ENCODE peak calls at places on chromosomes 6 and 20, in five cellular contexts. E is colonic mucosa, V is cardiac fibroblast, F is suprapubic skin, K is neural progenitor cell. U is an unnamed sample.

GRCh38 chr6:134374486-134374885 is 56.6 kb upstream of the SGK1 start:
- DNase-seq in F (no peak), E (no peak), K (no peak), V (peak), U (no peak)

GRCh38 chr20:4326194-4327065 is 311.1 kb upstream of the RNF24 start:
- DNase-seq in K (no peak), E (no peak), V (peak), F (no peak), U (no peak)

GRCh38 chr20:63092660-63093215 is 86.0 kb upstream of the BHLHE23 start:
- DNase-seq in V (no peak), F (peak), K (no peak), E (no peak), U (peak)

GRCh38 chr20:24953204-24953565 is 4.1 kb downstream of the CST7 start:
- DNase-seq in F (no peak), K (no peak), E (peak), V (no peak), U (no peak)

GRCh38 chr6:25629202-25629584 is 22.8 kb upstream of the SCGN start:
- DNase-seq in V (no peak), F (no peak), K (no peak), E (no peak), U (no peak)

GRCh38 chr20:62900052-62900691 is 26.1 kb downstream of the DIDO1 start:
- DNase-seq in V (peak), K (peak), F (no peak), E (peak), U (peak)

GRCh38 chr6:43129434-43130194 is 41.5 kb upstream of the SRF start:
- DNase-seq in E (peak), V (peak), F (no peak), K (peak), U (no peak)

GRCh38 chr6:27294409-27294808 is 17.7 kb downstream of the POM121L2 start:
- DNase-seq in E (no peak), K (peak), F (no peak), V (no peak), U (no peak)

GRCh38 chr20:58709013-58709702 is 16.6 kb downstream of the NPEPL1 start:
- DNase-seq in V (no peak), K (no peak), F (peak), E (peak), U (no peak)

GRCh38 chr6:84026721-84027164 is 6.8 kb upstream of the MRAP2 start:
- DNase-seq in K (no peak), V (no peak), F (no peak), E (peak), U (no peak)

GRCh38 chr20:40173877-40174276 is 515.2 kb downstream of the MAFB start:
- DNase-seq in E (no peak), F (no peak), K (no peak), V (no peak), U (no peak)

GRCh38 chr6:154157082-154157481 is 118.0 kb downstream of the OPRM1 start:
- DNase-seq in V (no peak), F (no peak), K (no peak), E (no peak), U (no peak)

GRCh38 chr6:104505838-104506237 is 353.9 kb downstream of the HACE1 start:
- DNase-seq in F (no peak), K (no peak), E (no peak), V (no peak), U (no peak)

GRCh38 chr6:79127660-79128059 is 49.6 kb upstream of the PHIP start:
- DNase-seq in K (peak), F (no peak), V (no peak), E (no peak), U (no peak)

GRCh38 chr20:44273231-44274215 is 26.4 kb downstream of the GDAP1L1 start:
- DNase-seq in K (no peak), E (no peak), V (no peak), F (no peak), U (no peak)

GRCh38 chr6:159094444-159095252 is 49.9 kb upstream of the TAGAP start:
- DNase-seq in K (no peak), E (no peak), F (no peak), V (no peak), U (no peak)

GRCh38 chr20:49929142-49929494 is 7.1 kb upstream of the RNF114 start:
- DNase-seq in V (no peak), F (no peak), K (no peak), E (no peak), U (no peak)

GRCh38 chr6:70312165-70312564 is 9.3 kb upstream of the COL9A1 start:
- DNase-seq in K (no peak), F (no peak), V (peak), E (no peak), U (no peak)

GRCh38 chr6:138815797-138816528 is 20.1 kb downstream of the ECT2L start:
- DNase-seq in F (no peak), K (peak), V (peak), E (peak), U (peak)

GRCh38 chr6:104896914-104897313 is 37.2 kb upstream of the HACE1 start:
- DNase-seq in K (no peak), E (no peak), F (no peak), V (peak), U (no peak)

GRCh38 chr6:49526598-49526997 is 23.9 kb upstream of the C6orf141 start:
- DNase-seq in F (no peak), K (no peak), V (no peak), E (peak), U (peak)

GRCh38 chr20:2299301-2299700 is 3.5 kb downstream of the TGM3 start:
- DNase-seq in F (peak), E (peak), K (no peak), V (no peak), U (peak)

GRCh38 chr20:14207591-14207990 is 129.8 kb downstream of the FLRT3 start:
- DNase-seq in V (no peak), E (no peak), F (no peak), K (no peak), U (no peak)

GRCh38 chr6:165985926-165986646 is 181.6 kb downstream of the TBXT start:
- DNase-seq in E (no peak), K (peak), V (no peak), F (no peak), U (no peak)

GRCh38 chr6:162198925-162199324 is 528.6 kb downstream of the PRKN start:
- DNase-seq in E (no peak), V (no peak), K (peak), F (no peak), U (no peak)

GRCh38 chr6:32139590-32139989 is 9.5 kb upstream of the FKBPL start:
- DNase-seq in V (no peak), K (no peak), F (no peak), E (no peak), U (no peak)

GRCh38 chr20:3199976-3200755 is 4.3 kb downstream of the DDRGK1 start:
- DNase-seq in V (no peak), E (no peak), F (no peak), K (no peak), U (no peak)

GRCh38 chr20:35773154-35773751 is 1.4 kb downstream of the PHF20 start:
- DNase-seq in E (peak), F (no peak), V (peak), K (peak), U (peak)

GRCh38 chr6:135230702-135231468 is 49.8 kb downstream of the MYB start:
- DNase-seq in K (no peak), F (no peak), V (peak), E (no peak), U (no peak)

GRCh38 chr6:25389501-25389900 is 110.3 kb downstream of the CARMIL1 start:
- DNase-seq in F (no peak), E (no peak), V (peak), K (no peak), U (no peak)

GRCh38 chr6:126064257-126064993 is 78.1 kb downstream of the TRMT11 start:
- DNase-seq in F (no peak), E (no peak), K (no peak), V (no peak), U (no peak)

GRCh38 chr6:16081337-16081736 is 47.5 kb upstream of the MYLIP start:
- DNase-seq in E (peak), K (no peak), F (no peak), V (no peak), U (peak)

GRCh38 chr6:40585661-40586269 is 1.4 kb downstream of the LRFN2 start:
- DNase-seq in K (peak), V (no peak), E (peak), F (no peak), U (no peak)

GRCh38 chr6:21587925-21588811 is 5.4 kb upstream of the SOX4 start:
- DNase-seq in V (peak), F (peak), E (peak), K (peak), U (peak)

GRCh38 chr6:7973603-7974002 is 63.0 kb upstream of the TXNDC5 start:
- DNase-seq in V (no peak), F (no peak), K (no peak), E (no peak), U (no peak)

GRCh38 chr6:37868447-37868825 is 48.9 kb downstream of the ZFAND3 start:
- DNase-seq in K (no peak), E (no peak), F (no peak), V (peak), U (no peak)

GRCh38 chr20:6533321-6533720 is 234.2 kb upstream of the BMP2 start:
- DNase-seq in K (peak), E (no peak), F (no peak), V (peak), U (no peak)

GRCh38 chr20:10453241-10453640 is 18.1 kb downstream of the SLX4IP start:
- DNase-seq in E (no peak), V (no peak), K (no peak), F (no peak), U (peak)

GRCh38 chr20:38131588-38132121 is 33.4 kb downstream of the TGM2 start:
- DNase-seq in F (no peak), V (no peak), K (no peak), E (no peak), U (no peak)

GRCh38 chr6:93985953-93986352 is 566.6 kb upstream of the EPHA7 start:
- DNase-seq in V (no peak), E (no peak), F (no peak), K (no peak), U (no peak)
- TF ChIP-seq CTCF in V (no peak), E (no peak), F (no peak), K (no peak), U (no peak)

GRCh38 chr6:101069191-101069795 is 188.2 kb upstream of the ASCC3 start:
- DNase-seq in K (no peak), F (no peak), E (no peak), V (peak), U (no peak)
- TF ChIP-seq CTCF in K (no peak), F (no peak), E (no peak), V (peak), U (no peak)

DNA sequence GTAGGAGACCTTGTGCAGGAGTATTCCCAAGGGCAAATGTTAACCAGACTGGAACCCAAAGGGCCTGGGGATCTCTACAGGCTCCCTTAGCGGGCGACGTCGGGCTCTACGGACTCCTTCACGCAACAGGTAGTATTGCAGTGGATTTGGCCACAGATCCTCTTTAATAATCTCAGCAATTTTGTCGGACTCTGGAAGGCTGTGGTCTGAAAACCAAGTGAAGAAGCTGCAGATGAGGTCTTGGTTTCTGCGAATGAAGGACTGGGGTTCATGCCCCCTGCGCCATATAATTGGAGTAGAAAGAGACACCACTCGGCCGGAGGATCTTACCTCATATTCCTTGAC is 1.3 kb downstream of the TSPYL1 start:
- DNase-seq in F (no peak), E (peak), K (no peak), V (peak), U (no peak)
- TF ChIP-seq CTCF in F (no peak), E (no peak), K (no peak), V (no peak), U (no peak)

DNA sequence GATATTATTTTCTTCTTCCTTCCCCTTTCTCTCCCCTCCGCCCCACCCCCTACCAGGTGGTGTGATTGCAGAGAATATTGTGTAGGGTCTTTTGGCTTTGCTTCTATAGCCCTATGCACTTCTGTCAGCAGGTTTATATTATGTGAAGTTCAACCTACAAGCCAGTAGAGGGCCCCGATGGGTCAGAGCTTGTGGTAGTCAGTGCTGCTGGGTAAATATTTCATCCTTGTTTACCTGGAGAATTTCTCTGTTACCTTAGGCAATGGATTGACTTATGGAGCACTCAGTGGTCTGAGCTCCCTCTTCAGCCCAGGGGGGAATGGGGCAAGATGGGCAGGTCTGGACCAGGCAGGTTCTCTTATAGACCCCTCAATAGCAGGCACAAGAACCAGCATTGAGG is 720.9 kb downstream of the GRIK2 start:
- DNase-seq in K (peak), E (no peak), F (no peak), V (no peak), U (no peak)
- TF ChIP-seq CTCF in K (peak), E (no peak), F (no peak), V (no peak), U (no peak)

GRCh38 chr20:23399568-23400241 is 21.6 kb downstream of the NAPB start:
- DNase-seq in F (no peak), V (peak), K (no peak), E (no peak), U (no peak)
- TF ChIP-seq CTCF in F (no peak), V (peak), K (no peak), E (no peak), U (no peak)

DNA sequence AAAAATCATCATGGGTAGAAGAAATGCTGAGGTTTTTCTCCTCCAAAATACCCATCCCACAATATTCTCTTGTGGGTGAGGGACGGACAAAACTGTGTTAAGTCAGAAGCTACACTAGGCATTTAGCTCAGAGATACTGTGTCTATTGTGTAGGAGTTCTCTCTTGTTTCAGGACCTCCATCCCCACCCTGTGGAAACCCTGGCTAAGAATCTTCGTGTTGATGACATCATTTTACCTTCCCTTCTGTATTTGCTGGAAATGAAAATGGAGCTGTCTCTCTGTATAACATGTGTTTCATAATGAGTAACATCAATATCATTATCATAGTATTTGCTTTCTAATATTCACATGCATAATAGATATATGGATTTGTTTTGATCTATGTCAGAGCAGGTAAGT is 1193.0 kb upstream of the CITED2 start:
- DNase-seq in F (no peak), K (peak), V (peak), E (no peak), U (no peak)
- TF ChIP-seq CTCF in F (no peak), K (no peak), V (no peak), E (no peak), U (no peak)

GRCh38 chr6:3625161-3625979 is 126.1 kb downstream of the PXDC1 start:
- DNase-seq in E (no peak), V (no peak), F (no peak), K (no peak), U (no peak)
- TF ChIP-seq CTCF in E (no peak), V (no peak), F (no peak), K (no peak), U (no peak)

GRCh38 chr20:46808565-46808964 is 86.1 kb upstream of the EYA2 start:
- DNase-seq in E (no peak), F (no peak), K (no peak), V (no peak), U (no peak)

GRCh38 chr20:46810442-46811327 is 84.0 kb upstream of the EYA2 start:
- DNase-seq in F (no peak), V (no peak), E (peak), K (no peak), U (peak)

GRCh38 chr20:46805836-46806235 is 88.8 kb upstream of the EYA2 start:
- DNase-seq in V (no peak), E (no peak), K (no peak), F (no peak), U (no peak)

GRCh38 chr20:46809961-46810360 is 84.7 kb upstream of the EYA2 start:
- DNase-seq in V (no peak), K (no peak), F (no peak), E (no peak), U (no peak)

GRCh38 chr20:46807998-46808397 is 86.6 kb upstream of the EYA2 start:
- DNase-seq in E (no peak), K (no peak), F (peak), V (no peak), U (no peak)
- TF ChIP-seq CTCF in E (no peak), K (no peak), F (no peak), V (no peak), U (no peak)

GRCh38 chr6:109009761-109010612 is 84.7 kb downstream of the SESN1 start:
- DNase-seq in K (no peak), V (no peak), F (no peak), E (no peak), U (no peak)
- TF ChIP-seq CTCF in K (no peak), V (no peak), F (no peak), E (no peak), U (no peak)

U was measured in mucosa of descending colon.